ENCODE peak calls at places on chromosomes 13 and 19, in six cellular contexts. One of them, this sample, is unnamed.
A peak's percentile ranks its signal among the peaks of the same experiment; 100 is the strongest.

GRCh38 chr19:43700368-43701015 is 15.4 kb upstream of the IRGC start:
- DNase-seq in kidney epithelial cell: no peak
- DNase-seq in HEK293T: no peak
- DNase-seq in NCI-H2081: no peak
- DNase-seq in activated CD4-positive, alpha-beta T cell treated with anti-CD3 and anti-CD28 coated beads, Interleukin-2, amount 10 ng/mL, durations not matched to agents 7 days and 5 days: no peak
- DNase-seq in effector CD4-positive, alpha-beta T cell: no peak
- DNase-seq in this sample: no peak

GRCh38 chr19:54881884-54882283 is 7.8 kb downstream of the FCAR start:
- DNase-seq in kidney epithelial cell: no peak
- DNase-seq in HEK293T: no peak
- DNase-seq in NCI-H2081: no peak
- DNase-seq in activated CD4-positive, alpha-beta T cell treated with anti-CD3 and anti-CD28 coated beads, Interleukin-2, amount 10 ng/mL, durations not matched to agents 7 days and 5 days: no peak
- DNase-seq in effector CD4-positive, alpha-beta T cell: no peak
- DNase-seq in this sample: no peak

GRCh38 chr13:43377955-43378354 is 354.6 kb downstream of the DNAJC15 start:
- DNase-seq in kidney epithelial cell: no peak
- DNase-seq in HEK293T: no peak
- DNase-seq in NCI-H2081: no peak
- DNase-seq in activated CD4-positive, alpha-beta T cell treated with anti-CD3 and anti-CD28 coated beads, Interleukin-2, amount 10 ng/mL, durations not matched to agents 7 days and 5 days: no peak
- DNase-seq in effector CD4-positive, alpha-beta T cell: no peak
- DNase-seq in this sample: no peak

GRCh38 chr19:35907377-35907745 is 734 bp downstream of the TYROBP start:
- DNase-seq in kidney epithelial cell: no peak
- DNase-seq in HEK293T: no peak
- DNase-seq in NCI-H2081: no peak
- DNase-seq in activated CD4-positive, alpha-beta T cell treated with anti-CD3 and anti-CD28 coated beads, Interleukin-2, amount 10 ng/mL, durations not matched to agents 7 days and 5 days: no peak
- DNase-seq in effector CD4-positive, alpha-beta T cell: no peak
- DNase-seq in this sample: no peak

GRCh38 chr19:18292460-18292809 is 11.0 kb upstream of the JUND start:
- DNase-seq in kidney epithelial cell: no peak
- DNase-seq in HEK293T: no peak
- DNase-seq in NCI-H2081: no peak
- DNase-seq in activated CD4-positive, alpha-beta T cell treated with anti-CD3 and anti-CD28 coated beads, Interleukin-2, amount 10 ng/mL, durations not matched to agents 7 days and 5 days: peak; percentile 47
- DNase-seq in effector CD4-positive, alpha-beta T cell: no peak
- DNase-seq in this sample: no peak

GRCh38 chr19:48481846-48482639 is 12.9 kb downstream of the CYTH2 start:
- DNase-seq in kidney epithelial cell: no peak
- DNase-seq in HEK293T: no peak
- DNase-seq in NCI-H2081: no peak
- DNase-seq in activated CD4-positive, alpha-beta T cell treated with anti-CD3 and anti-CD28 coated beads, Interleukin-2, amount 10 ng/mL, durations not matched to agents 7 days and 5 days: no peak
- DNase-seq in effector CD4-positive, alpha-beta T cell: no peak
- DNase-seq in this sample: no peak

GRCh38 chr13:80658705-80659104 is 317.8 kb upstream of the SPRY2 start:
- DNase-seq in kidney epithelial cell: no peak
- DNase-seq in HEK293T: no peak
- DNase-seq in NCI-H2081: no peak
- DNase-seq in activated CD4-positive, alpha-beta T cell treated with anti-CD3 and anti-CD28 coated beads, Interleukin-2, amount 10 ng/mL, durations not matched to agents 7 days and 5 days: no peak
- DNase-seq in effector CD4-positive, alpha-beta T cell: no peak
- DNase-seq in this sample: no peak

GRCh38 chr13:113915786-113916329 is 52.0 kb upstream of the GAS6 start:
- DNase-seq in kidney epithelial cell: no peak
- DNase-seq in HEK293T: no peak
- DNase-seq in NCI-H2081: no peak
- DNase-seq in activated CD4-positive, alpha-beta T cell treated with anti-CD3 and anti-CD28 coated beads, Interleukin-2, amount 10 ng/mL, durations not matched to agents 7 days and 5 days: peak; percentile 1
- DNase-seq in effector CD4-positive, alpha-beta T cell: no peak
- DNase-seq in this sample: peak; percentile 46

GRCh38 chr13:64248371-64249065 is 2832.9 kb upstream of the PCDH20 start:
- DNase-seq in kidney epithelial cell: peak; percentile 0
- DNase-seq in HEK293T: no peak
- DNase-seq in NCI-H2081: no peak
- DNase-seq in activated CD4-positive, alpha-beta T cell treated with anti-CD3 and anti-CD28 coated beads, Interleukin-2, amount 10 ng/mL, durations not matched to agents 7 days and 5 days: no peak
- DNase-seq in effector CD4-positive, alpha-beta T cell: no peak
- DNase-seq in this sample: no peak